ENCODE peak calls at places on chromosomes 13 and 19, in five cellular contexts. I is cardiac fibroblast, K is foreskin fibroblast, S is pancreas, L is brain microvascular endothelial cell. Z is an unnamed sample.

GRCh38 chr13:88628882-88629281 is 957.7 kb downstream of the SLITRK5 start:
- DNase-seq in S (no peak), L (no peak), K (no peak), I (no peak), Z (no peak)

GRCh38 chr19:42872608-42873007 is 6.9 kb downstream of the PSG1 start:
- DNase-seq in L (no peak), S (no peak), K (peak), I (no peak), Z (no peak)

GRCh38 chr19:15432018-15432494 is 13.3 kb upstream of the AKAP8L start:
- DNase-seq in I (no peak), S (no peak), K (peak), L (no peak), Z (no peak)

GRCh38 chr13:49579501-49579900 is 5.9 kb downstream of the RCBTB1 start:
- DNase-seq in L (no peak), S (no peak), I (no peak), K (no peak), Z (no peak)

GRCh38 chr13:76943646-76944045 is 4.7 kb upstream of the ACOD1 start:
- DNase-seq in K (no peak), I (no peak), S (no peak), L (no peak), Z (no peak)

GRCh38 chr13:20431080-20431479 is 94.6 kb downstream of the CRYL1 start:
- DNase-seq in S (no peak), L (no peak), I (no peak), K (no peak), Z (no peak)

GRCh38 chr13:93843082-93843481 is 616.5 kb downstream of the GPC6 start:
- DNase-seq in S (no peak), K (no peak), I (no peak), L (no peak), Z (no peak)

GRCh38 chr13:20702945-20703784 is at the start of gene IL17D:
- DNase-seq in I (peak), L (no peak), S (no peak), K (peak), Z (no peak)

GRCh38 chr19:45768644-45769053 is 403 bp downstream of the SIX5 start:
- DNase-seq in S (no peak), I (peak), K (peak), L (peak), Z (no peak)

GRCh38 chr19:1568320-1569019 is at the start of gene MEX3D:
- DNase-seq in S (peak), I (peak), L (peak), K (peak), Z (peak)

GRCh38 chr13:26787961-26788360 is 27.4 kb upstream of the GPR12 start:
- DNase-seq in K (no peak), I (no peak), S (no peak), L (no peak), Z (no peak)

GRCh38 chr19:16205205-16206045 is 7.7 kb downstream of the AP1M1 start:
- DNase-seq in L (no peak), I (no peak), S (no peak), K (no peak), Z (no peak)

GRCh38 chr13:31016342-31017325 is 84.2 kb downstream of the TEX26 start:
- DNase-seq in S (no peak), K (no peak), I (no peak), L (no peak), Z (no peak)

GRCh38 chr13:48318014-48318713 is 14.6 kb downstream of the RB1 start:
- DNase-seq in L (no peak), S (no peak), I (peak), K (no peak), Z (no peak)

GRCh38 chr13:112751617-112752016 is 61.8 kb downstream of the ATP11A start:
- DNase-seq in K (no peak), S (no peak), L (no peak), I (no peak), Z (no peak)

GRCh38 chr13:112750570-112750969 is 60.7 kb downstream of the ATP11A start:
- DNase-seq in L (no peak), S (no peak), I (no peak), K (no peak), Z (no peak)

GRCh38 chr13:112747256-112747655 is 57.4 kb downstream of the ATP11A start:
- DNase-seq in L (no peak), K (no peak), S (peak), I (no peak), Z (no peak)

GRCh38 chr13:112746044-112746443 is 56.2 kb downstream of the ATP11A start:
- DNase-seq in S (no peak), I (no peak), L (no peak), K (no peak), Z (no peak)

DNA sequence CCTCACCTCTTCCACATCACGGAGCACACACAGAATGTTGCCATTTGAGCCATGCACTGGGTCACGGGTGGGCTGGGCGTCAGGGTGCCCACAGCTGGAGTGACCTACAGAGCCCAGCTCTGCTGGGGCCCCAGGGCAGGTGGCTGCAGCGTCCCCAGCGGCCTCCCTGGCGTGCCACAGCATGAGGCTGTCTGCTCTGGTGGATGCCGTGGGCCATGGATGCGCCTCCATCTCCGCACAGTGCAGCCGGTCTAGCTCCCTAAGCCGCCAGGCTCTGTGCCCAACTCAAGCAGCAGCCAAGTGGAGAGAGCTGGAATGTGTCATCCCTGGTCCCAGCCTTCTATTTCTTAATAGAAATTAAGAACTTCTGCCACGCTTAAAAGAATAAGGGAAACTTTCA is 59.1 kb downstream of the ATP11A start:
- DNase-seq in L (no peak), S (no peak), K (peak), I (no peak), Z (no peak)
- H3K4me3 ChIP-seq in L (no peak), S (no peak), K (no peak), I (no peak), Z (no peak)

GRCh38 chr13:33195693-33196464 is 89.7 kb downstream of the STARD13 start:
- DNase-seq in S (no peak), K (no peak), L (no peak), I (peak), Z (no peak)

GRCh38 chr13:33194820-33195692 is 90.5 kb downstream of the STARD13 start:
- DNase-seq in S (peak), I (peak), L (peak), K (peak), Z (no peak)

GRCh38 chr13:33202644-33203169 is 82.8 kb downstream of the STARD13 start:
- DNase-seq in S (no peak), I (no peak), K (no peak), L (no peak), Z (no peak)

GRCh38 chr13:33197551-33197971 is 88.0 kb downstream of the STARD13 start:
- DNase-seq in K (no peak), L (no peak), S (no peak), I (no peak), Z (no peak)

DNA sequence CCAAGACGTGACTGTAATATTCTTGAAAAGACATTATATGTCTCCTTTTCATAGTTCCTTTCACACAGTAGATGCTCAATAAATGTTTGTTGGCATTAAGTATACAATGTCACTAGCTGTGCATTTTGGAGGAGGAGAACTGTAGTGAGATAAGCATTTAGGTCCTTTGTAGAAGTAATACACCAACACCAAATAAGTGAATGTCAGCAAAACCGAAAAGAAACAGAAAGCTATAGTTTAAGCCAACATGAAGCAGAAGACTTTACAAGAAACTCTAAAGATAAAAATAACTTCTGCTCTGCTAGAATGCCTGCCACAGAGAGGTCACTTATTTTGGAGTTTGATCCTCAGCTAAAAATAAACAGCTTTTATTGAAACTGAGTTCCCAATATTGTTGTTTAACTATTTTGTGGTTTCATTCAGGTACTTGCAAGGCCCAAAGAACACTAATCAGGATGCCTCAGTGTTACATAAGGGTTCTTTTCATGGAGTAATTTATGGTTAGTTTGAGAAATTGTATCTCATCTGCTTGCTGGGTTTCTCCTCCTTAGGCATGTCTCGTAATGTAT is 86.2 kb downstream of the STARD13 start:
- DNase-seq in K (no peak), S (no peak), L (no peak), I (no peak), Z (no peak)
- H3K4me3 ChIP-seq in K (no peak), S (no peak), L (no peak), I (no peak), Z (no peak)

GRCh38 chr19:5339950-5340636 is 519 bp downstream of the PTPRS start:
- DNase-seq in K (peak), L (no peak), S (peak), I (no peak), Z (no peak)
- H3K4me3 ChIP-seq in K (peak), L (peak), S (peak), I (peak), Z (peak)

GRCh38 chr13:113390874-113391497 is 27.1 kb upstream of the GRTP1 start:
- DNase-seq in S (no peak), L (no peak), K (no peak), I (no peak), Z (no peak)

GRCh38 chr13:113398963-113399754 is 35.2 kb upstream of the GRTP1 start:
- DNase-seq in I (no peak), S (no peak), K (peak), L (peak), Z (no peak)

GRCh38 chr13:113393226-113393571 is 29.3 kb upstream of the GRTP1 start:
- DNase-seq in I (no peak), K (no peak), S (no peak), L (no peak), Z (no peak)

GRCh38 chr13:113397606-113398425 is 33.9 kb upstream of the GRTP1 start:
- DNase-seq in I (no peak), L (no peak), K (no peak), S (no peak), Z (no peak)

GRCh38 chr13:113393572-113394503 is 29.9 kb upstream of the GRTP1 start:
- DNase-seq in S (peak), K (peak), L (peak), I (peak), Z (peak)
- H3K4me3 ChIP-seq in S (peak), K (peak), L (peak), I (peak), Z (peak)

GRCh38 chr19:33175156-33175782 is 18.9 kb upstream of the LRP3 start:
- DNase-seq in S (no peak), L (no peak), I (no peak), K (no peak), Z (no peak)
- H3K4me3 ChIP-seq in S (no peak), L (no peak), I (no peak), K (no peak), Z (no peak)

GRCh38 chr13:23074054-23074805 is 106.5 kb upstream of the SGCG start:
- DNase-seq in L (no peak), I (no peak), K (no peak), S (no peak), Z (no peak)

GRCh38 chr13:23067129-23067528 is 113.7 kb upstream of the SGCG start:
- DNase-seq in S (no peak), L (no peak), K (no peak), I (no peak), Z (no peak)

DNA sequence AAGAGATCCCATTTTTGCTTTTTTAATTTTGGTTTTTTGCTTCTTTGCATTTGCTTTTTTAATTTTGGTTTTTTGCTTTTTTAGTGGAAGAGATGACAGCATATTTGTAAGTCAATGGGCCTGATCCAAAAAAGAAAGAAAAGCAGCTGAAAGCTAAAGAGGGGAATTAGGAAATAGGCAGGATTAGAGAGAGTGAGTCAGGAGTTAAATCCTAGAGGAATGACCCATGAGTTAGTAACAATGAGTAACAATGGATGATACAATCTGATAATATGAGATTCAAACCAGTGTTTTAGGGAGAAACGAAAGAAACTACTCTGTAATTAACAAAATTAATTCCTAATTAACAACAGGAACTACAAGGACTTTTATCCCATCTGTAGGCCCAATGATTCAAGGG is 111.2 kb upstream of the SGCG start:
- DNase-seq in L (no peak), I (peak), K (peak), S (no peak), Z (no peak)
- H3K4me3 ChIP-seq in L (no peak), I (no peak), K (no peak), S (no peak), Z (no peak)

GRCh38 chr19:7799640-7800355 is 30.2 kb upstream of the EVI5L start:
- DNase-seq in I (peak), L (peak), S (peak), K (peak), Z (peak)
- H3K4me3 ChIP-seq in I (peak), L (peak), S (no peak), K (peak), Z (peak)

Z was measured in Jurkat, Clone E6-1.